ENCODE peak calls at places on chromosome X, in eight cellular contexts. Z is foreskin keratinocyte; I is activated T-cell treated with anti-CD3 and anti-CD28 coated beads, Interleukin-2, amount 50 U/mL, for 4 hours; Y is T-cell; K is right cardiac atrium; S is activated CD8-positive, alpha-beta T cell treated with anti-CD3 and anti-CD28 coated beads, Interleukin-2, amount 10 ng/mL, durations not matched to agents 7 days and 5 days; H is T-helper 17 cell; E is activated CD8-positive, alpha-beta memory T cell treated with anti-CD3 and anti-CD28 coated beads, Interleukin-2, amount 10 ng/mL, durations not matched to agents 7 days and 5 days. B is an unnamed sample.

GRCh38 chrX:39972340-39972739 is 125.4 kb downstream of the BCOR start:
- ATAC-seq in Z (peak; percentile 10), I (no peak), Y (no peak), K (peak; percentile 66), S (no peak), H (no peak), E (no peak), B (no peak)

GRCh38 chrX:14872851-14873675 is at the start of the genes FANCB and MOSPD2:
- ATAC-seq in Z (peak; percentile 97), I (peak; percentile 95), Y (peak; percentile 98), K (peak; percentile 100), S (peak; percentile 97), H (peak; percentile 92), E (peak; percentile 94), B (peak; percentile 99)

GRCh38 chrX:146409528-146409927 is 400.0 kb upstream of the CXorf51B start:
- ATAC-seq in Z (no peak), I (no peak), Y (no peak), K (no peak), S (no peak), H (no peak), E (no peak), B (no peak)

GRCh38 chrX:126799059-126799458 is 20.5 kb upstream of the PRR32 start:
- ATAC-seq in Z (peak; percentile 88), I (no peak), Y (no peak), K (no peak), S (no peak), H (no peak), E (no peak), B (peak; percentile 73)

GRCh38 chrX:108298165-108298602 is 140.0 kb downstream of the COL4A6 start:
- ATAC-seq in Z (no peak), I (no peak), Y (no peak), K (no peak), S (no peak), H (no peak), E (no peak), B (no peak)

GRCh38 chrX:8815460-8816065 is 14.4 kb upstream of the FAM9A start:
- ATAC-seq in Z (peak; percentile 34), I (no peak), Y (no peak), K (no peak), S (no peak), H (no peak), E (no peak), B (no peak)

GRCh38 chrX:19089555-19090040 is 32.7 kb downstream of the ADGRG2 start:
- ATAC-seq in Z (no peak), I (no peak), Y (no peak), K (no peak), S (no peak), H (no peak), E (no peak), B (no peak)

GRCh38 chrX:135463937-135464336 is 42.2 kb downstream of the SMIM10L2A start:
- ATAC-seq in Z (peak; percentile 45), I (no peak), Y (no peak), K (no peak), S (no peak), H (no peak), E (no peak), B (no peak)

GRCh38 chrX:48975541-48975940 is 3.9 kb upstream of the KCND1 start:
- ATAC-seq in Z (no peak), I (no peak), Y (no peak), K (no peak), S (no peak), H (no peak), E (no peak), B (no peak)

B was measured in esophagus mucosa.